ENCODE peak calls at places on chromosomes 7 and 10, in four cellular contexts. X, H, Y and P are unnamed samples.

GRCh38 chr7:87566311-87566710 is 34.4 kb downstream of the ABCB1 start:
- DNase-seq in H (no peak), Y (no peak), X (no peak), P (no peak)

GRCh38 chr7:72493850-72494661 is 81.9 kb upstream of the CALN1 start:
- DNase-seq in Y (peak; percentile 88), H (peak; percentile 24), X (no peak), P (peak; percentile 31)

GRCh38 chr7:44284216-44284615 is 41.2 kb downstream of the CAMK2B start:
- DNase-seq in H (peak; percentile 16), X (peak; percentile 9), Y (peak; percentile 49), P (no peak)

GRCh38 chr7:129043012-129043411 is 11.9 kb downstream of the TNPO3 start:
- DNase-seq in H (no peak), X (no peak), Y (no peak), P (no peak)

GRCh38 chr10:30803901-30804322 is 174.4 kb upstream of the LYZL2 start:
- DNase-seq in X (peak; percentile 80), H (peak; percentile 73), Y (no peak), P (no peak)

GRCh38 chr10:110151467-110151866 is 55.9 kb upstream of the MXI1 start:
- DNase-seq in H (no peak), Y (peak; percentile 84), X (no peak), P (no peak)

GRCh38 chr10:124624456-124624855 is 119.7 kb downstream of the FAM53B start:
- DNase-seq in H (no peak), X (no peak), Y (no peak), P (no peak)

GRCh38 chr7:13414661-13415105 is 574.8 kb downstream of the ETV1 start:
- DNase-seq in Y (no peak), X (no peak), H (no peak), P (peak; percentile 4)

GRCh38 chr7:739964-740942 is 13.2 kb upstream of the PRKAR1B start:
- DNase-seq in Y (no peak), H (no peak), X (no peak), P (no peak)

GRCh38 chr10:116836087-116836486 is 13.2 kb upstream of the ENO4 start:
- DNase-seq in H (no peak), X (no peak), Y (no peak), P (no peak)

GRCh38 chr10:129963076-129963830 is 821 bp downstream of the EBF3 start:
- DNase-seq in X (no peak), H (peak; percentile 56), Y (no peak), P (peak; percentile 40)

GRCh38 chr7:30850426-30850825 is 61.2 kb upstream of the AQP1 start:
- DNase-seq in H (no peak), Y (no peak), X (no peak), P (no peak)

GRCh38 chr10:130422366-130423324 is 286.5 kb downstream of the GLRX3 start:
- DNase-seq in Y (no peak), H (no peak), X (no peak), P (no peak)

GRCh38 chr10:48990226-48990625 is 50.6 kb upstream of the LRRC18 start:
- DNase-seq in Y (no peak), X (no peak), H (no peak), P (no peak)

GRCh38 chr10:48982584-48982983 is 42.9 kb upstream of the LRRC18 start:
- DNase-seq in Y (no peak), H (no peak), X (no peak), P (no peak)

GRCh38 chr10:48983648-48984359 is 44.2 kb upstream of the LRRC18 start:
- DNase-seq in H (no peak), Y (no peak), X (no peak), P (no peak)

GRCh38 chr10:48981310-48981907 is 41.8 kb upstream of the LRRC18 start:
- DNase-seq in H (peak; percentile 64), Y (peak; percentile 80), X (peak; percentile 31), P (peak; percentile 50)

DNA sequence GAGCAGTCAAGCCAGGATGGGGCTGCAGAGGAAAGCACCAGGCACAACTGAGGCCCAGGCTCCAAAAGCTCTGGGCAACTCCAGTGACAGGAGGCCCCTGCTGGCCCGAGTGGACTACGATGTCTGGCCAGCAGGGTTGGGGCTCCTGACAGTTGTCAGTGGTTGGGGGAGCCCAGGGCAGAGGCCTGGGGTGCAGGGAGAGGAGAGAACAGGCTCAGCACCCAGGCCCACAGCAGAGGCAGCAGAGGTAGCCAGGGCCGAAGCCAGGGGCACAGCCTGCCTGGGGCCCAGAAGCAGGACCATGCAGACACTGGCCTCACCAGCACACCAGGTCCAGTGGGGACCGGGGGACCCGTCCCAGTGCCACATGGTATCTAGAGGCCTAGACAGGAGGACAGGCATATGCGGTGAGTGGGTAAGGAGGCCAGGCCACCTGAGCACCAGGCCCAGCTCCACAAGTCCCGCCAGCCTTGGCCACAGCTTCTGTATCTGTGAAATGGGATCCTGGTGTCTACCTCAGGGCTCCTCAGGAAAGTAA is 46.0 kb upstream of the LRRC18 start:
- DNase-seq in Y (no peak), H (no peak), X (no peak), P (no peak)
- H3K4me3 ChIP-seq in Y (no peak overlapping the region), H (no peak overlapping the region), X (no peak overlapping the region), P (no peak overlapping the region)

DNA sequence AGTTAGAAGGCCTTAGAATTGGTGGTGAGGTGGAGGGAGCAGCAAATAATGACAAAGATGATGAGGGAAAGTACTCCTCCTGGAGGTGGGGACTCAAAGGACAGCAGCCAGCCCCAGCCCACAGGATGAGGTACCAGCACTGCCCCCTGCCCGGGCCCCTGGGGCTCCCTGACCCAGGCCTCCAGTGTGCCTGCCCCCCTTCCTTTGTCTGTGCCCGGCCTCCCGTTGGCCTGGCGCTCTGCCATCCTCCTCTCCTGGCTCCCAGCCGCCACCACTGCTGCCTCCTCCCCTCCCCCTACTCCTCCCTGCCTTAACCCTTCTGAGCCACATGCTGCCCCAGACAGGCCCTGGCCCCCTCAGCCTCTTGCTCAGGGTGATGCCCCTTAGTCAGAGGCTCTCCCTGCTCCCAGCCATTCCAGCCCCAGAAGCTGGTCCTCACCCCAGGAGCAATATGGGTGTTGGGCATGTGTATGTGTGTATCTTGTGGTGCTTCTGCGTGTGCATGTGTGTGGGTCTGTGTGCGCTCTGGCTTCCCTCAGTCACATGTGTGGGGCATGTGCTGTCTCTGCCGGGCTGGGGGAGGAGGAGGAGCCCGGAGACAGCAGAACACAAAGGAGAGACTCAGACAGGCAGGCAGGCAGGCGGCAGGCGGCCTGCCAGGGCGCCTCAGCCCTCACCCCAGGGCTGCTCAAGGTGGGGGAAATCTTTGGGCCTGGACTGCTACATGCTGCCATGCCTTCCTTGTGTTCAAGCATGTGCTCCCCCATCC is 2.6 kb downstream of the LDB1 start:
- DNase-seq in X (peak; percentile 86), Y (peak; percentile 91), H (peak; percentile 78), P (peak; percentile 89)
- TF ChIP-seq CTCF in X (no peak), Y (no peak), H (no peak), P (peak; percentile 45)

DNA sequence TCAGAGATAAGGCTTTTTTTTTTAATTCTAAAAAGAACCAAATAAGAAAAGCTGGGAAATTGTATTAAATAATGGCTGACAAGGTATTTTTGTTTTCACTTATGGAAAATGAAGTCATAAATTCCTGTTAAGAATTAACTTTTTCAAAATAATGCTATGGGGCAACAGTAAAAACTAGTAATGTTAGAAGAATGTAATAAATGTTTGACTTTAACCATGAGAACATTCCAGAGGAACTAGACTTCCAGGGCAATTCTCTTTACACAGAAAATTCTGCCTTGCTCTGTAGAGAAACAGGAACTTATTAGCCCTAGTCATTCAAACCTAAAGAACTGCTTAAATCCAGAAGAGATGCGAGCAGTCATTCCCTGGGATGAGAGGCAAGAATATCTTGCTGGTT is 571.1 kb downstream of the IPMK start:
- DNase-seq in X (no peak), H (no peak), Y (no peak), P (no peak)
- H3K4me3 ChIP-seq in X (no peak overlapping the region), H (no peak overlapping the region), Y (no peak overlapping the region), P (no peak overlapping the region)

GRCh38 chr10:119178371-119179119 is at the start of gene PRDX3:
- DNase-seq in Y (peak; percentile 95), X (peak; percentile 92), H (peak; percentile 96), P (peak; percentile 93)
- TF ChIP-seq CTCF in Y (no peak), X (no peak), H (peak; percentile 16), P (no peak)

GRCh38 chr7:75691793-75692543 is 46.8 kb downstream of the HIP1 start:
- DNase-seq in X (no peak), H (no peak), Y (no peak), P (no peak)
- H3K4me3 ChIP-seq in X (no peak overlapping the region), H (no peak overlapping the region), Y (no peak overlapping the region), P (no peak overlapping the region)

DNA sequence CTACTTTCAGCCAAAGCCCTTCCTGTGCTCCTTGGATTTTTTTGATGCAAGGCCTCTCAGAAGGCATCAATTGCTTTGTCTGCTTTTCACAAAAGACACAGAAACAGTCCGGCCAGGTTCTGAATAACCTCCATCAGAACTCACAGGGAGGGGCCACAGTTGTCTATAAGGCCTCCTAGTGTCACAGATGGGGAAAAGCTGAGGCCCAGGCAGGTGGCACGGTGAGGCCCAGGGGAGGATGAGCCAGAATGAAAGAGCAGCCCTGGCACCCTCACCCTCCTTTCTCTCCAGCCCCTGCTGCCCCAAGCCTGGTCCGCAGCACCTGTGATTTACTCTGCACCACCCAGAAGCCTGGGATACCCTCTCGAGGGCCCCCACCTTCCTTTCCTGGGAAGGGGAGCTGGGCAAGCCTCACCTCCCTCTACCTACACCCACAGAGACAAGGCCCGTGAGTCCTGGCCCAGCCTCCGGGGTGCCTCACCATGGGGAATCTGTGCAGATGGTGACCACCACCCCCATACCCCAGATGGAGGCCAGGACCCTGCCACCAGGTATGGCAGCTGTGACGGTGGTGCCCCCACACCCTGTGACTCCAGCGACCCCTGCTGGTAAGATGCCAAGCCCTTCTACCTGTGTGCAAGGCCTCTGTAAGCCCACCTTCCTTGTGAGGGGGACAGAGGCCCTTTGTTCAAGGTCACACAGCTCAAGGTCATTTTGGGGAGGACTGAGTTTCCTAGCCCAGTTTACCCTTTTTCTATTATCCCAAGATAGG is 26.2 kb upstream of the ZNF467 start:
- DNase-seq in H (no peak), X (no peak), Y (peak; percentile 77), P (no peak)
- TF ChIP-seq CTCF in H (peak; percentile 21), X (peak; percentile 23), Y (no peak), P (peak; percentile 49)